ENCODE peak calls at places on chromosomes 5 and 9, in six cellular contexts. T is HuH-7.5; P is HT1080; S is activated naive CD4-positive, alpha-beta T cell treated with anti-CD3 and anti-CD28 coated beads, Interleukin-2, amount 50 U/mL, for 16 hours; F is HTR-8/SVneo; O is NCI-H1092. U is an unnamed sample.

GRCh38 chr5:177390363-177391300 is 6.4 kb downstream of the SLC34A1 start:
- DNase-seq in T (peak), P (peak), S (peak), F (peak), O (peak), U (no peak)

GRCh38 chr5:69454460-69455249 is 37.9 kb upstream of the OCLN start:
- DNase-seq in T (no peak), P (no peak), S (no peak), F (no peak), O (no peak), U (no peak)

GRCh38 chr5:10588779-10589447 is 25.0 kb downstream of the ANKRD33B start:
- DNase-seq in T (no peak), P (no peak), S (no peak), F (no peak), O (no peak), U (no peak)

GRCh38 chr5:73796164-73797141 is 170.5 kb downstream of the ARHGEF28 start:
- DNase-seq in T (no peak), P (peak), S (no peak), F (peak), O (no peak), U (peak)

GRCh38 chr9:137945581-137945980 is 68.0 kb downstream of the CACNA1B start:
- DNase-seq in T (no peak), P (no peak), S (no peak), F (no peak), O (no peak), U (no peak)

GRCh38 chr9:128104171-128104618 is 23.3 kb downstream of the PTGES2 start:
- DNase-seq in T (peak), P (no peak), S (no peak), F (no peak), O (peak), U (no peak)

GRCh38 chr9:116860509-116861120 is 173.5 kb downstream of the TRIM32 start:
- DNase-seq in T (peak), P (peak), S (no peak), F (peak), O (peak), U (peak)

GRCh38 chr5:146644811-146645210 is 128.8 kb upstream of the GPR151 start:
- DNase-seq in T (no peak), P (no peak), S (no peak), F (no peak), O (peak), U (no peak)

GRCh38 chr9:4502444-4502843 is 12.2 kb downstream of the SLC1A1 start:
- DNase-seq in T (no peak), P (no peak), S (no peak), F (no peak), O (no peak), U (no peak)

GRCh38 chr5:159805021-159805420 is 111.3 kb upstream of the ADRA1B start:
- DNase-seq in T (no peak), P (no peak), S (no peak), F (no peak), O (no peak), U (no peak)

GRCh38 chr5:76544268-76544926 is 78.8 kb downstream of the F2RL2 start:
- DNase-seq in T (no peak), P (peak), S (peak), F (peak), O (no peak), U (peak)

GRCh38 chr5:115414406-115415142 is 118.1 kb upstream of the CCDC112 start:
- DNase-seq in T (no peak), P (peak), S (no peak), F (no peak), O (no peak), U (no peak)